ENCODE peak calls at places on chromosomes 11 and 22, in five cellular contexts. O is RPMI8226, E is RWPE1, V is NCI-H1436, S is HFF-Myc. X is an unnamed sample.

GRCh38 chr11:69700278-69701140 is 3.3 kb downstream of the FGF19 start:
- DNase-seq in O (peak), E (no peak), V (no peak), S (no peak), X (no peak)

GRCh38 chr22:29664731-29665130 is 55.1 kb upstream of the CABP7 start:
- DNase-seq in O (no peak), E (no peak), V (no peak), S (no peak), X (peak)

GRCh38 chr11:77819921-77820564 is 479 bp downstream of the RSF1 start:
- DNase-seq in O (peak), E (peak), V (peak), S (no peak), X (peak)

GRCh38 chr11:67700548-67701262 is 26.3 kb upstream of the ALDH3B2 start:
- DNase-seq in O (no peak), E (no peak), V (peak), S (no peak), X (no peak)

GRCh38 chr11:108961095-108961494 is 296.2 kb downstream of the DDX10 start:
- DNase-seq in O (no peak), E (no peak), V (no peak), S (no peak), X (no peak)

GRCh38 chr11:110093407-110094297 is 460 bp downstream of the ZC3H12C start:
- DNase-seq in O (peak), E (peak), V (peak), S (no peak), X (peak)

GRCh38 chr22:23791737-23792645 is 5.2 kb downstream of the SMARCB1 start:
- DNase-seq in O (no peak), E (no peak), V (no peak), S (no peak), X (no peak)

GRCh38 chr11:126113515-126113957 is 50.9 kb upstream of the CDON start:
- DNase-seq in O (no peak), E (peak), V (peak), S (peak), X (peak)

GRCh38 chr11:68331338-68331947 is 19.1 kb downstream of the LRP5 start:
- DNase-seq in O (no peak), E (no peak), V (no peak), S (no peak), X (peak)

GRCh38 chr11:8684600-8685290 is 2.2 kb downstream of the RPL27A start:
- DNase-seq in O (no peak), E (no peak), V (no peak), S (no peak), X (no peak)

GRCh38 chr22:32204211-32204855 is 540 bp downstream of the RFPL2 start:
- DNase-seq in O (no peak), E (peak), V (no peak), S (no peak), X (no peak)

GRCh38 chr11:99208813-99209212 is 188.1 kb downstream of the CNTN5 start:
- DNase-seq in O (no peak), E (no peak), V (no peak), S (no peak), X (no peak)

GRCh38 chr11:28627690-28628255 is 519.6 kb downstream of the METTL15 start:
- DNase-seq in O (no peak), E (no peak), V (peak), S (no peak), X (no peak)

GRCh38 chr22:42769574-42770447 is 49.1 kb upstream of the A4GALT start:
- DNase-seq in O (peak), E (no peak), V (no peak), S (no peak), X (peak)

GRCh38 chr11:123228489-123229163 is 33.6 kb upstream of the CLMP start:
- DNase-seq in O (no peak), E (no peak), V (no peak), S (no peak), X (no peak)

GRCh38 chr11:62108971-62109391 is 14.8 kb upstream of the INCENP start:
- DNase-seq in O (no peak), E (peak), V (no peak), S (no peak), X (no peak)

GRCh38 chr11:63262562-63262961 is 19.2 kb upstream of the SLC22A25 start:
- DNase-seq in O (no peak), E (no peak), V (no peak), S (no peak), X (peak)

GRCh38 chr11:27722117-27722844 is 22.0 kb upstream of the BDNF start:
- DNase-seq in O (no peak), E (peak), V (no peak), S (no peak), X (no peak)

GRCh38 chr22:25564979-25565677 is 653 bp downstream of the GRK3 start:
- DNase-seq in O (no peak), E (no peak), V (no peak), S (no peak), X (peak)

GRCh38 chr11:65470433-65470832 is 28.4 kb upstream of the MALAT1 start:
- DNase-seq in O (no peak), E (no peak), V (no peak), S (no peak), X (no peak)

GRCh38 chr11:8917157-8917820 is 6.3 kb downstream of the AKIP1 start:
- DNase-seq in O (peak), E (peak), V (no peak), S (peak), X (peak)

GRCh38 chr11:36672815-36673450 is 74.9 kb upstream of the RAG2 start:
- DNase-seq in O (peak), E (peak), V (no peak), S (peak), X (peak)

GRCh38 chr11:85682330-85683305 is 3.4 kb downstream of the CCDC89 start:
- DNase-seq in O (peak), E (no peak), V (no peak), S (no peak), X (peak)

X was measured in trophoblast cell.